ENCODE peak calls at places on chromosomes 7 and 10, in four cellular contexts. S, Y, J and A are unnamed samples.

GRCh38 chr7:43467406-43467805 is 115.5 kb upstream of the STK17A start:
- DNase-seq in Y (no peak), J (no peak), S (no peak), A (no peak)

GRCh38 chr10:78865518-78865835 is 203.3 kb upstream of the ZMIZ1 start:
- DNase-seq in J (no peak), S (no peak), Y (no peak), A (no peak)

GRCh38 chr10:86359111-86359510 is 7.5 kb downstream of the GRID1 start:
- DNase-seq in Y (no peak), S (no peak), J (no peak), A (no peak)

GRCh38 chr7:98571006-98571405 is 46.1 kb upstream of the NPTX2 start:
- DNase-seq in J (no peak), S (no peak), Y (no peak), A (no peak)

GRCh38 chr10:96377816-96378294 is 19.1 kb upstream of the OPALIN start:
- DNase-seq in Y (peak), S (no peak), J (peak), A (no peak)

GRCh38 chr7:113392421-113392820 is 274.1 kb upstream of the SMIM30 start:
- DNase-seq in S (no peak), J (no peak), Y (no peak), A (no peak)

GRCh38 chr10:126705951-126706565 is 35.6 kb upstream of the C10orf90 start:
- DNase-seq in Y (no peak), S (no peak), J (no peak), A (no peak)

GRCh38 chr10:104113557-104113956 is 8.4 kb upstream of the SFR1 start:
- DNase-seq in S (no peak), Y (no peak), J (no peak), A (no peak)

GRCh38 chr7:106568680-106569499 is 92.1 kb downstream of the CCDC71L start:
- DNase-seq in J (peak), Y (peak), S (no peak), A (no peak)

GRCh38 chr10:132685121-132685891 is 100.6 kb downstream of the NKX6-2 start:
- DNase-seq in Y (no peak), J (no peak), S (no peak), A (peak)

GRCh38 chr10:69640196-69640980 is 10.3 kb downstream of the FAM241B start:
- DNase-seq in Y (no peak), J (no peak), S (no peak), A (no peak)

GRCh38 chr7:32239764-32240163 is 169.6 kb upstream of the PDE1C start:
- DNase-seq in S (no peak), J (no peak), Y (no peak), A (peak)

GRCh38 chr7:106278695-106279094 is 6.1 kb downstream of the NAMPT start:
- DNase-seq in S (no peak), Y (no peak), J (no peak), A (no peak)

GRCh38 chr10:46523119-46523880 is 33.2 kb downstream of the GPRIN2 start:
- DNase-seq in Y (peak), J (no peak), S (no peak), A (no peak)

GRCh38 chr10:131949041-131949862 is 32.5 kb downstream of the BNIP3 start:
- DNase-seq in S (no peak), J (no peak), Y (no peak), A (no peak)

GRCh38 chr10:69847883-69848282 is 46.2 kb downstream of the COL13A1 start:
- DNase-seq in J (no peak), Y (no peak), S (no peak), A (no peak)

GRCh38 chr10:113858541-113858940 is 4.1 kb downstream of the NHLRC2 start:
- DNase-seq in Y (no peak), S (no peak), J (no peak), A (no peak)

GRCh38 chr7:111741811-111742240 is 179.5 kb upstream of the IMMP2L start:
- DNase-seq in Y (peak), J (no peak), S (no peak), A (no peak)

GRCh38 chr7:94054130-94054529 is 50.0 kb upstream of the BET1 start:
- DNase-seq in J (no peak), S (no peak), Y (no peak), A (no peak)

GRCh38 chr7:126662826-126663225 is 589.9 kb downstream of the GRM8 start:
- DNase-seq in J (no peak), Y (no peak), S (no peak), A (no peak)

GRCh38 chr7:150400779-150401423 is 21.8 kb downstream of the ZNF775 start:
- DNase-seq in J (no peak), S (no peak), Y (no peak), A (no peak)

GRCh38 chr10:69636626-69637550 is 6.8 kb downstream of the FAM241B start:
- DNase-seq in J (no peak), S (no peak), Y (no peak), A (no peak)

GRCh38 chr10:17075975-17076374 is 53.6 kb downstream of the CUBN start:
- DNase-seq in S (no peak), J (no peak), Y (no peak), A (no peak)

GRCh38 chr10:126749030-126749655 is 78.7 kb upstream of the C10orf90 start:
- DNase-seq in J (peak), S (peak), Y (peak), A (peak)

GRCh38 chr7:25303380-25304321 is 75.4 kb upstream of the NPVF start:
- DNase-seq in S (no peak), J (peak), Y (no peak), A (no peak)

GRCh38 chr10:103542764-103543616 is 49.5 kb downstream of the NEURL1 start:
- DNase-seq in S (peak), J (no peak), Y (peak), A (no peak)

GRCh38 chr7:92720604-92721350 is 115.6 kb downstream of the CDK6 start:
- DNase-seq in Y (no peak), J (no peak), S (no peak), A (no peak)

GRCh38 chr7:4739528-4739992 is 35.9 kb upstream of the AP5Z1 start:
- DNase-seq in J (no peak), Y (no peak), S (no peak), A (no peak)

GRCh38 chr7:36777062-36777461 is 52.8 kb upstream of the AOAH start:
- DNase-seq in J (no peak), Y (no peak), S (peak), A (no peak)

GRCh38 chr7:25858562-25859411 is 293.2 kb upstream of the NFE2L3 start:
- DNase-seq in S (no peak), Y (peak), J (no peak), A (no peak)

GRCh38 chr10:91590904-91591791 is 41.7 kb downstream of the PPP1R3C start:
- DNase-seq in J (no peak), S (no peak), Y (peak), A (no peak)

GRCh38 chr7:45027774-45028114 is 27.7 kb downstream of the CCM2 start:
- DNase-seq in Y (no peak), J (no peak), S (no peak), A (no peak)

GRCh38 chr10:59019603-59020002 is 156.8 kb upstream of the PHYHIPL start:
- DNase-seq in J (no peak), S (no peak), Y (no peak), A (no peak)